ENCODE peak calls at places on chromosomes 3 and 15, in four cellular contexts. S is body of pancreas, L is HepG2, K is right lobe of liver. T is an unnamed sample.
A peak's percentile ranks its signal among the peaks of the same experiment; 100 is the strongest.

GRCh38 chr15:38687340-38687739 is 122.7 kb upstream of the RASGRP1 start:
- DNase-seq in S (no peak), L (no peak), K (no peak), T (no peak)

GRCh38 chr15:40010681-40011080 is 28.3 kb downstream of the SRP14 start:
- DNase-seq in S (no peak), L (no peak), K (peak; percentile 86), T (no peak)

GRCh38 chr3:132134611-132135010 is 99.8 kb upstream of the CPNE4 start:
- DNase-seq in S (no peak), L (no peak), K (no peak), T (no peak)

GRCh38 chr3:133440652-133441051 is 40.8 kb downstream of the BFSP2 start:
- DNase-seq in S (no peak), L (no peak), K (no peak), T (no peak)

GRCh38 chr3:158220575-158220974 is 110.7 kb downstream of the RSRC1 start:
- DNase-seq in S (no peak), L (no peak), K (no peak), T (no peak)

GRCh38 chr15:40342421-40343313 is 1.9 kb upstream of the CCDC9B start:
- DNase-seq in S (no peak), L (no peak), K (no peak), T (no peak)

GRCh38 chr3:116929534-116930222 is 220.1 kb downstream of the TUSC7 start:
- DNase-seq in S (no peak), L (no peak), K (no peak), T (no peak)

GRCh38 chr15:31501074-31501473 is 174.4 kb downstream of the KLF13 start:
- DNase-seq in S (no peak), L (no peak), K (no peak), T (no peak)

GRCh38 chr3:167941234-167941995 is 154.3 kb downstream of the GOLIM4 start:
- DNase-seq in S (peak; percentile 25), L (no peak), K (no peak), T (peak; percentile 42)

GRCh38 chr15:78811825-78812183 is 540 bp upstream of the ADAMTS7 start:
- DNase-seq in S (no peak), L (no peak), K (no peak), T (peak; percentile 39)

GRCh38 chr3:195540031-195540430 is 3.1 kb downstream of the PPP1R2 start:
- DNase-seq in S (no peak), L (no peak), K (no peak), T (no peak)

GRCh38 chr15:72473670-72474465 is at the start of gene ARIH1:
- DNase-seq in S (peak; percentile 98), L (peak; percentile 87), K (peak; percentile 98), T (peak; percentile 98)

GRCh38 chr3:42651248-42652091 is 2.0 kb upstream of the ZBTB47 start:
- DNase-seq in S (no peak), L (no peak), K (no peak), T (no peak)

GRCh38 chr3:170488802-170489201 is 70.1 kb downstream of the CLDN11 start:
- DNase-seq in S (no peak), L (peak; percentile 89), K (peak; percentile 70), T (no peak)

GRCh38 chr15:70348581-70349344 is 251.0 kb upstream of the TLE3 start:
- DNase-seq in S (peak; percentile 28), L (no peak), K (peak; percentile 85), T (no peak)

GRCh38 chr15:70533931-70534742 is 229.2 kb downstream of the UACA start:
- DNase-seq in S (no peak), L (no peak), K (no peak), T (no peak)

GRCh38 chr15:50821476-50821875 is 56.0 kb upstream of the SPPL2A start:
- DNase-seq in S (no peak), L (no peak), K (no peak), T (no peak)

GRCh38 chr15:34621675-34622074 is 38.2 kb upstream of the GOLGA8B start:
- DNase-seq in S (no peak), L (peak; percentile 3), K (no peak), T (no peak)

GRCh38 chr15:33380406-33380805 is 69.6 kb downstream of the RYR3 start:
- DNase-seq in S (no peak), L (no peak), K (no peak), T (peak; percentile 35)

GRCh38 chr3:51340989-51341636 is 44.0 kb upstream of the MANF start:
- DNase-seq in S (no peak), L (peak; percentile 14), K (no peak), T (no peak)

DNA sequence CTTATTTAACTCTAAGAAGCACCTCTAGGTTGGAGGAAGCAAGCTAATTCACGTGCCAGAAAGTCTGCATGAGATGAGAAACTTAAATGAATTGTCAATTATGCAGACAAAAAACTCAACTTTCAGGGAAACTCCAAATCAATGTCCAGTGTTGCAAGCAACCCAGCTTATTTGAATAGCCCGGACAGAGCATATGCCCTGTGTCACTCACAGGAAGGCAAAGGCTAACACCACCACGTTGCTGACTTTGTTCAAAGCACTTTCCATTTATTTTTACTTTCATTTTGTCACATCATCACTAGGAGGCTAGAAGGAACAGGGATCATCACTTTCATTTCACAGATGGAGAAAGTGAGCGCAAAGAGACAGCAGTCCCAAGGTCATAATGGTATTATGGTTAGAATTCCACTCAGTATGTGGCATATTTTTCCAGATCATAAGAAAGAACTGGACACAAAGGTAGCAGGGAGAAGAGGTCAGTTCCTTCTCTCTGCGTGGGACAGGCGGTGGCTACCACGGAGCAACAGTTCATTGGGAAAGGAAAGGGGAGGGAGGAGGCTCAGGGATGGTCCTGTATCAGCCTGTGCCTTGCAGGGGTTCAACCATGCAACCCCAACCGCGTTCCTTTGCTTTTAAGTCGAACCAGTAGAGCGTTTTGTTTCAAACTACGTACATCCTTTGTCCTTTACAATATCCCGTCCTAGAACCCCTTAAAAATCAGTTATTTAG is 1.2 kb downstream of the HEG1 start:
- DNase-seq in S (no peak), L (peak; percentile 85), K (peak; percentile 70), T (peak; percentile 40)
- TF ChIP-seq POLR2A in S (no peak), L (peak; percentile 74), K (peak; percentile 61), T (no peak)

GRCh38 chr3:129556358-129556695 is 13.4 kb downstream of the H1-8 start:
- DNase-seq in S (no peak), L (no peak), K (no peak), T (no peak)
- TF ChIP-seq POLR2A in S (no peak), L (no peak), K (no peak), T (no peak)

GRCh38 chr3:58536501-58537411 is at the start of gene ACOX2:
- DNase-seq in S (peak; percentile 64), L (no peak), K (peak; percentile 92), T (no peak)
- TF ChIP-seq POLR2A in S (no peak), L (peak; percentile 62), K (peak; percentile 57), T (no peak)

GRCh38 chr3:100047455-100048141 is 66.7 kb downstream of the FILIP1L start:
- DNase-seq in S (no peak), L (peak; percentile 86), K (no peak), T (no peak)
- TF ChIP-seq POLR2A in S (no peak), L (no peak), K (no peak), T (no peak)

GRCh38 chr15:74841761-74842385 is 1.1 kb downstream of the ULK3 start:
- DNase-seq in S (no peak), L (no peak), K (no peak), T (no peak)

GRCh38 chr15:74843445-74843828 is 481 bp upstream of the ULK3 start:
- DNase-seq in S (no peak), L (no peak), K (no peak), T (no peak)

GRCh38 chr15:74840851-74841760 is 1.9 kb downstream of the ULK3 start:
- DNase-seq in S (no peak), L (no peak), K (no peak), T (peak; percentile 38)

GRCh38 chr15:74843891-74844299 is 939 bp upstream of the ULK3 start:
- DNase-seq in S (no peak), L (no peak), K (no peak), T (peak; percentile 86)

GRCh38 chr15:74842581-74843444 is at the start of gene ULK3:
- DNase-seq in S (peak; percentile 94), L (peak; percentile 70), K (peak; percentile 90), T (peak; percentile 89)
- TF ChIP-seq POLR2A in S (peak; percentile 61), L (peak; percentile 28), K (peak; percentile 76), T (peak; percentile 64)

GRCh38 chr3:31132132-31132769 is 237.8 kb upstream of the GADL1 start:
- DNase-seq in S (no peak), L (peak; percentile 39), K (no peak), T (peak; percentile 5)
- TF ChIP-seq POLR2A in S (no peak), L (no peak), K (no peak), T (no peak)

GRCh38 chr3:166433060-166433459 is 595.8 kb upstream of the BCHE start:
- DNase-seq in S (no peak), L (no peak), K (no peak), T (no peak)
- TF ChIP-seq POLR2A in S (no peak), L (no peak), K (no peak), T (no peak)